ENCODE peak calls at places on chromosomes 4 and X, in six cellular contexts. W is cardiac muscle cell; F is CD8-positive, alpha-beta memory T cell; X is trophoblast cell; I is pancreas; Y is NCI-H1930. L is an unnamed sample.

GRCh38 chr4:7649741-7650531 is 215.2 kb upstream of the PSAPL1 start:
- DNase-seq in W (no peak), I (no peak), F (peak; percentile 71), Y (no peak), X (no peak), L (no peak)

GRCh38 chr4:187276786-187277408 is 553.2 kb upstream of the FAT1 start:
- DNase-seq in Y (no peak), I (no peak), F (no peak), X (peak; percentile 19), W (no peak), L (no peak)

GRCh38 chrX:138710311-138710791 is 1.2 kb downstream of the FGF13 start:
- DNase-seq in X (no peak), I (no peak), W (peak; percentile 47), Y (no peak), F (no peak), L (no peak)

GRCh38 chr4:11634283-11634682 is 205.6 kb upstream of the HS3ST1 start:
- DNase-seq in Y (no peak), I (no peak), X (no peak), W (no peak), F (no peak), L (no peak)

GRCh38 chr4:52250124-52250523 is 199.0 kb downstream of the SPATA18 start:
- DNase-seq in Y (no peak), W (no peak), F (no peak), X (no peak), I (no peak), L (no peak)

GRCh38 chr4:151324449-151325319 is 721 bp downstream of the SH3D19 start:
- DNase-seq in I (peak; percentile 51), Y (peak; percentile 6), F (no peak), X (peak; percentile 67), W (peak; percentile 68), L (no peak)

GRCh38 chr4:58606303-58606702 is 1496.1 kb upstream of the IGFBP7 start:
- DNase-seq in W (no peak), Y (no peak), I (no peak), X (no peak), F (no peak), L (no peak)

GRCh38 chr4:96352051-96352517 is 512.2 kb downstream of the PDHA2 start:
- DNase-seq in F (no peak), X (no peak), Y (no peak), I (no peak), W (peak; percentile 36), L (no peak)

GRCh38 chr4:36316544-36317082 is 35.2 kb downstream of the DTHD1 start:
- DNase-seq in W (no peak), F (no peak), X (peak; percentile 10), I (no peak), Y (no peak), L (no peak)

GRCh38 chr4:7381221-7381889 is 53.4 kb downstream of the PSAPL1 start:
- DNase-seq in Y (no peak), W (no peak), F (no peak), X (no peak), I (no peak), L (no peak)

GRCh38 chr4:165584916-165585315 is 206.1 kb downstream of the CPE start:
- DNase-seq in F (no peak), X (no peak), Y (no peak), W (no peak), I (no peak), L (no peak)